ENCODE peak calls at places on chromosomes 12 and 14, in nine cellular contexts. M, Y, B, W, G, A, V, H and J are unnamed samples.

GRCh38 chr12:132477009-132477702 is 12.8 kb upstream of the FBRSL1 start:
- ATAC-seq in M (peak; percentile 9), Y (peak; percentile 28), B (peak; percentile 10), W (no peak), G (peak; percentile 15), A (peak; percentile 34), V (peak; percentile 26), H (no peak), J (no peak)

GRCh38 chr12:42976122-42976521 is 386.6 kb upstream of the PRICKLE1 start:
- ATAC-seq in M (no peak), Y (no peak), B (no peak), W (no peak), G (no peak), A (no peak), V (no peak), H (peak; percentile 74), J (no peak)

GRCh38 chr12:65823481-65824313 is 586 bp upstream of the HMGA2 start:
- ATAC-seq in M (peak; percentile 39), Y (peak; percentile 40), B (peak; percentile 52), W (peak; percentile 62), G (peak; percentile 65), A (peak; percentile 52), V (no peak), H (peak; percentile 50), J (no peak)

GRCh38 chr12:14284189-14284722 is 81.2 kb upstream of the ATF7IP start:
- ATAC-seq in M (no peak), Y (no peak), B (peak; percentile 92), W (peak; percentile 86), G (no peak), A (no peak), V (no peak), H (peak; percentile 91), J (no peak)

GRCh38 chr14:73633115-73633514 is 11.7 kb upstream of the DNAL1 start:
- ATAC-seq in M (peak; percentile 6), Y (no peak), B (peak; percentile 8), W (peak; percentile 15), G (no peak), A (peak; percentile 40), V (peak; percentile 15), H (no peak), J (peak; percentile 47)

GRCh38 chr12:14935031-14935430 is 3.3 kb downstream of the ERP27 start:
- ATAC-seq in M (no peak), Y (no peak), B (peak; percentile 69), W (peak; percentile 64), G (no peak), A (no peak), V (no peak), H (no peak), J (no peak)

GRCh38 chr12:66197413-66198055 is 8.5 kb downstream of the IRAK3 start:
- ATAC-seq in M (no peak), Y (no peak), B (peak; percentile 41), W (no peak), G (no peak), A (no peak), V (no peak), H (peak; percentile 45), J (no peak)

GRCh38 chr12:58502236-58502635 is 418.1 kb downstream of the LRIG3 start:
- ATAC-seq in M (no peak), Y (no peak), B (no peak), W (no peak), G (no peak), A (no peak), V (no peak), H (no peak), J (no peak)

GRCh38 chr12:98344630-98345029 is 170.8 kb upstream of the TMPO start:
- ATAC-seq in M (no peak), Y (no peak), B (no peak), W (no peak), G (no peak), A (no peak), V (no peak), H (no peak), J (no peak)

GRCh38 chr14:104420990-104421389 is 158.6 kb upstream of the C14orf180 start:
- ATAC-seq in M (no peak), Y (no peak), B (no peak), W (no peak), G (no peak), A (no peak), V (no peak), H (no peak), J (no peak)

GRCh38 chr12:132955933-132956725 is at the start of gene ZNF605:
- ATAC-seq in M (peak; percentile 97), Y (peak; percentile 90), B (peak; percentile 96), W (peak; percentile 89), G (peak; percentile 92), A (peak; percentile 97), V (peak; percentile 88), H (peak; percentile 97), J (peak; percentile 95)